ENCODE peak calls at places on chromosomes 6 and 20, in six cellular contexts. L, A, C, H, J and B are unnamed samples.

GRCh38 chr6:31666337-31666960 is 569 bp downstream of the CSNK2B start:
- DNase-seq in L (no peak), A (no peak), C (no peak), H (no peak), J (no peak), B (no peak)

GRCh38 chr6:6704423-6705060 is 116.0 kb downstream of the LY86 start:
- DNase-seq in L (no peak), A (no peak), C (no peak), H (no peak), J (no peak), B (no peak)

GRCh38 chr20:4007383-4008025 is 7.9 kb downstream of the RNF24 start:
- DNase-seq in L (no peak), A (no peak), C (no peak), H (no peak), J (no peak), B (no peak)

GRCh38 chr6:81769834-81770233 is 17.4 kb upstream of the TENT5A start:
- DNase-seq in L (no peak), A (no peak), C (no peak), H (no peak), J (no peak), B (no peak)

GRCh38 chr6:143155681-143156080 is 95.0 kb downstream of the AIG1 start:
- DNase-seq in L (no peak), A (no peak), C (no peak), H (no peak), J (no peak), B (no peak)

GRCh38 chr6:16623733-16624132 is 137.5 kb downstream of the ATXN1 start:
- DNase-seq in L (no peak), A (no peak), C (no peak), H (no peak), J (no peak), B (no peak)

GRCh38 chr6:45557454-45557853 is 179.7 kb upstream of the SUPT3H start:
- DNase-seq in L (no peak), A (no peak), C (no peak), H (no peak), J (no peak), B (no peak)

GRCh38 chr20:40717343-40717865 is 28.4 kb upstream of the MAFB start:
- DNase-seq in L (no peak), A (no peak), C (no peak), H (no peak), J (no peak), B (no peak)

GRCh38 chr6:101578306-101578705 is 184.8 kb downstream of the GRIK2 start:
- DNase-seq in L (no peak), A (no peak), C (no peak), H (no peak), J (no peak), B (no peak)

GRCh38 chr6:83138118-83138722 is 54.8 kb downstream of the PGM3 start:
- DNase-seq in L (no peak), A (no peak), C (no peak), H (no peak), J (no peak), B (no peak)

GRCh38 chr6:39206250-39206721 is 23.0 kb downstream of the KCNK5 start:
- DNase-seq in L (no peak), A (no peak), C (no peak), H (no peak), J (no peak), B (no peak)

GRCh38 chr6:30107756-30108155 is 5.1 kb downstream of the TRIM31 start:
- DNase-seq in L (no peak), A (no peak), C (no peak), H (no peak), J (no peak), B (no peak)

GRCh38 chr6:9699890-9700289 is 715.0 kb downstream of the TFAP2A start:
- DNase-seq in L (no peak), A (no peak), C (no peak), H (no peak), J (no peak), B (no peak)

GRCh38 chr6:141587482-141588266 is 545.1 kb upstream of the GJE1 start:
- DNase-seq in L (peak; percentile 15), A (no peak), C (no peak), H (no peak), J (peak; percentile 54), B (no peak)

GRCh38 chr6:85041376-85041775 is 277.0 kb upstream of the TBX18 start:
- DNase-seq in L (no peak), A (no peak), C (no peak), H (no peak), J (no peak), B (no peak)

GRCh38 chr6:148629197-148629909 is 117.5 kb upstream of the UST start:
- DNase-seq in L (peak; percentile 11), A (no peak), C (peak; percentile 48), H (no peak), J (peak; percentile 18), B (no peak)

GRCh38 chr6:41306187-41306854 is 19.8 kb upstream of the TREM1 start:
- DNase-seq in L (peak; percentile 62), A (no peak), C (peak; percentile 67), H (no peak), J (no peak), B (peak; percentile 22)

GRCh38 chr6:33014841-33015634 is 5.6 kb upstream of the HLA-DOA start:
- DNase-seq in L (peak; percentile 91), A (peak; percentile 50), C (peak; percentile 67), H (no peak), J (peak; percentile 73), B (peak; percentile 50)

GRCh38 chr6:7765575-7766325 is 39.9 kb downstream of the BMP6 start:
- DNase-seq in L (no peak), A (no peak), C (no peak), H (no peak), J (no peak), B (no peak)

GRCh38 chr20:46400253-46400652 is 6.2 kb downstream of the ELMO2 start:
- DNase-seq in L (peak; percentile 90), A (peak; percentile 71), C (peak; percentile 61), H (peak; percentile 40), J (peak; percentile 27), B (no peak)

GRCh38 chr6:9397981-9398559 is 962.7 kb upstream of the SLC35B3 start:
- DNase-seq in L (no peak), A (no peak), C (no peak), H (no peak), J (no peak), B (no peak)

GRCh38 chr20:49450281-49450707 is 32.2 kb downstream of the KCNB1 start:
- DNase-seq in L (no peak), A (no peak), C (no peak), H (no peak), J (no peak), B (no peak)

GRCh38 chr6:154509421-154510143 is 903 bp downstream of the CNKSR3 start:
- DNase-seq in L (peak; percentile 40), A (no peak), C (peak; percentile 51), H (peak; percentile 29), J (no peak), B (no peak)

GRCh38 chr6:30143780-30144179 is 7.8 kb downstream of the TRIM40 start:
- DNase-seq in L (no peak), A (no peak), C (no peak), H (no peak), J (no peak), B (no peak)

DNA sequence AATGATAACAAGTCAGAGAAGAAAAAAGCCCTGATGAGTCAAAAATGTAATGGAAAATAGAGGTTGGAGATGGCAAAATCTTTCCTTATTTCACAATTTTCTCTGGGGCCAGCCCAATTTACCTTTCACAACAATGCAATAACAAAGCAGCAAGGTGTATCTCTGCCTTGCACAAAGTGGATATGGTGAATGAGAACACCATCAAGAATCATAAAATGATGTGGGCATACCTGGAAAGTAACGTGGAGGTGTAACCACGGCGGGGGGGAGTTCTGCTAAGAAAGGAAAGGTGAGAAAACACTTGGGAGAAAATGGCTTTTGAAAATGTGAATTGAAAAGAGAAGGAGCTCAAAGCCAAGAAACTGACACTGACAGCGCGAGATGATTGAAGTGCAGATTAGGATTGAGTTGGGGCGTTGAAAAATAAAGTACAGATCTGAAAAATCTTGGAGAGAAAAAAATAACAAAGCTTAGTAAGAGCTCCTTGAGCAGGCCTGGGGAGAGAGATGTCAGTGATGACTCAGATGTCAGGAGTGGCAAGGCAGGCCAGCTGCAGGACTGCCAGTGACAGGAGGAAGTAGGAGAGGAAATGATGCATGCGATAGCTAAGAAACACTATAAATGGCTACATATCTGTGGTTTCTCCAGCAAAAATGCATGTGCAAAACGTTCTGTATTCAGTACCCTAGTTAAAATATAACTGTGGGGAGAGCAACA is 26.2 kb downstream of the ARHGAP18 start:
- DNase-seq in L (peak; percentile 99), A (peak; percentile 85), C (peak; percentile 55), H (peak; percentile 86), J (peak; percentile 98), B (peak; percentile 99)
- H3K4me3 ChIP-seq in L (no peak overlapping the region), A (no peak overlapping the region), C (no peak overlapping the region), H (no peak overlapping the region), J (no peak overlapping the region), B (no peak overlapping the region)

GRCh38 chr6:2766767-2767314 is 1.6 kb downstream of the WRNIP1 start:
- DNase-seq in L (peak; percentile 33), A (no peak), C (no peak), H (no peak), J (no peak), B (no peak)

GRCh38 chr6:2765896-2766766 is 938 bp downstream of the WRNIP1 start:
- DNase-seq in L (peak; percentile 39), A (peak; percentile 44), C (peak; percentile 68), H (peak; percentile 45), J (no peak), B (no peak)

GRCh38 chr6:2763876-2764540 is 1.2 kb upstream of the WRNIP1 start:
- DNase-seq in L (no peak), A (no peak), C (peak; percentile 34), H (no peak), J (no peak), B (no peak)

GRCh38 chr6:2764610-2765165 is 505 bp upstream of the WRNIP1 start:
- DNase-seq in L (peak; percentile 75), A (peak; percentile 52), C (peak; percentile 78), H (peak; percentile 51), J (no peak), B (peak; percentile 35)

GRCh38 chr6:2765166-2765895 is at the start of gene WRNIP1:
- DNase-seq in L (peak; percentile 99), A (peak; percentile 92), C (peak; percentile 99), H (peak; percentile 99), J (peak; percentile 98), B (peak; percentile 69)
- TF ChIP-seq CTCF in L (peak; percentile 52), A (peak; percentile 13), C (peak; percentile 82), H (peak; percentile 63), J (peak; percentile 50), B (peak; percentile 56)

GRCh38 chr20:38894091-38894847 is 31.9 kb upstream of the FAM83D start:
- DNase-seq in L (no peak), A (no peak), C (no peak), H (no peak), J (no peak), B (no peak)

GRCh38 chr20:38893485-38894090 is 32.6 kb upstream of the FAM83D start:
- DNase-seq in L (peak; percentile 27), A (no peak), C (peak; percentile 80), H (peak; percentile 51), J (no peak), B (no peak)

GRCh38 chr20:38895098-38895949 is 30.9 kb upstream of the FAM83D start:
- DNase-seq in L (no peak), A (no peak), C (no peak), H (no peak), J (no peak), B (no peak)

GRCh38 chr20:38892091-38892981 is 33.9 kb upstream of the FAM83D start:
- DNase-seq in L (no peak), A (peak; percentile 68), C (no peak), H (no peak), J (no peak), B (no peak)

GRCh38 chr20:38893056-38893455 is 33.2 kb upstream of the FAM83D start:
- DNase-seq in L (no peak), A (no peak), C (no peak), H (no peak), J (no peak), B (no peak)
- H3K4me3 ChIP-seq in L (no peak overlapping the region), A (no peak overlapping the region), C (no peak overlapping the region), H (no peak overlapping the region), J (no peak overlapping the region), B (no peak overlapping the region)

GRCh38 chr6:55941713-55942112 is 66.3 kb upstream of the BMP5 start:
- DNase-seq in L (peak; percentile 65), A (no peak), C (no peak), H (no peak), J (no peak), B (no peak)
- TF ChIP-seq CTCF in L (no peak), A (no peak), C (no peak), H (no peak), J (peak; percentile 56), B (peak; percentile 46)